ENCODE peak calls at places on chromosomes 6 and 20, in four cellular contexts. L, G, I and T are unnamed samples.

GRCh38 chr20:44834693-44835092 is 24.3 kb upstream of the RIMS4 start:
- DNase-seq in I (no peak), G (no peak), L (no peak), T (no peak)

GRCh38 chr6:68235192-68235812 is 399.8 kb upstream of the ADGRB3 start:
- DNase-seq in G (no peak), L (peak; percentile 41), I (no peak), T (no peak)

GRCh38 chr6:30060634-30060981 is 457 bp upstream of the POLR1H start:
- DNase-seq in I (peak; percentile 13), L (peak; percentile 44), G (no peak), T (peak; percentile 78)

GRCh38 chr20:63457737-63458136 is 14.7 kb downstream of the KCNQ2 start:
- DNase-seq in L (no peak), I (peak; percentile 12), G (no peak), T (no peak)

GRCh38 chr6:158707120-158707519 is 57.3 kb downstream of the SYTL3 start:
- DNase-seq in G (no peak), I (no peak), L (peak; percentile 71), T (peak; percentile 69)

GRCh38 chr20:11716239-11716944 is 201.3 kb upstream of the BTBD3 start:
- DNase-seq in L (peak; percentile 97), G (no peak), I (no peak), T (no peak)

GRCh38 chr20:19712737-19713260 is 45.3 kb upstream of the RIN2 start:
- DNase-seq in L (no peak), I (no peak), G (no peak), T (no peak)

GRCh38 chr6:44250718-44251123 is 3.8 kb downstream of the HSP90AB1 start:
- DNase-seq in I (no peak), G (no peak), L (no peak), T (no peak)

GRCh38 chr20:11426938-11427337 is 490.8 kb upstream of the BTBD3 start:
- DNase-seq in G (no peak), I (no peak), L (peak; percentile 50), T (no peak)

GRCh38 chr6:30818426-30818841 is 65.9 kb upstream of the DDR1 start:
- DNase-seq in L (peak; percentile 93), G (no peak), I (no peak), T (no peak)

GRCh38 chr6:143449731-143450452 is 603 bp downstream of the ADAT2 start:
- DNase-seq in L (peak; percentile 57), G (no peak), I (no peak), T (no peak)

GRCh38 chr6:43282636-43283513 is 15.2 kb upstream of the SLC22A7 start:
- DNase-seq in G (no peak), I (no peak), L (no peak), T (no peak)

GRCh38 chr20:49188101-49188784 is at the start of gene STAU1:
- DNase-seq in G (peak; percentile 88), L (peak; percentile 98), I (peak; percentile 89), T (peak; percentile 96)

GRCh38 chr6:40931927-40932326 is 107.1 kb downstream of the UNC5CL start:
- DNase-seq in G (no peak), I (no peak), L (no peak), T (no peak)

GRCh38 chr20:17570347-17571152 is 675 bp downstream of the DSTN start:
- DNase-seq in I (peak; percentile 24), L (peak; percentile 52), G (no peak), T (no peak)

GRCh38 chr6:79385333-79385732 is 150.9 kb upstream of the HMGN3 start:
- DNase-seq in L (no peak), G (no peak), I (no peak), T (no peak)

GRCh38 chr20:62276448-62276847 is 26.3 kb upstream of the ADRM1 start:
- DNase-seq in I (peak; percentile 22), L (no peak), G (no peak), T (no peak)

GRCh38 chr6:112701201-112701600 is 354.1 kb downstream of the RFPL4B start:
- DNase-seq in L (peak; percentile 41), I (no peak), G (no peak), T (no peak)

GRCh38 chr6:89145962-89146747 is at the start of gene PM20D2:
- DNase-seq in I (peak; percentile 22), G (no peak), L (peak; percentile 19), T (peak; percentile 94)

GRCh38 chr20:3808141-3808479 is 12.0 kb downstream of the CDC25B start:
- DNase-seq in I (peak; percentile 49), L (peak; percentile 63), G (no peak), T (peak; percentile 90)

GRCh38 chr6:2979819-2980464 is 8.6 kb upstream of the SERPINB6 start:
- DNase-seq in I (no peak), G (no peak), L (no peak), T (no peak)

GRCh38 chr20:49699200-49699992 is 14.3 kb downstream of the B4GALT5 start:
- DNase-seq in I (no peak), L (peak; percentile 66), G (no peak), T (no peak)

GRCh38 chr20:16612708-16613107 is 39.5 kb upstream of the KIF16B start:
- DNase-seq in L (no peak), G (no peak), I (no peak), T (no peak)

GRCh38 chr6:134094436-134094835 is 42.0 kb upstream of the SLC2A12 start:
- DNase-seq in L (peak; percentile 46), G (no peak), I (no peak), T (no peak)

GRCh38 chr6:100267002-100267401 is 197.7 kb downstream of the SIM1 start:
- DNase-seq in I (no peak), G (no peak), L (no peak), T (no peak)

GRCh38 chr6:17454316-17455005 is 61.1 kb downstream of the CAP2 start:
- DNase-seq in L (no peak), I (no peak), G (no peak), T (no peak)

GRCh38 chr6:114421219-114421618 is 78.4 kb upstream of the HS3ST5 start:
- DNase-seq in L (no peak), G (no peak), I (no peak), T (no peak)

GRCh38 chr6:7979831-7980230 is 69.2 kb upstream of the TXNDC5 start:
- DNase-seq in L (no peak), I (no peak), G (no peak), T (no peak)

GRCh38 chr20:31841928-31842327 is 3.5 kb downstream of the FOXS1 start:
- DNase-seq in G (no peak), I (no peak), L (peak; percentile 84), T (no peak)

GRCh38 chr20:59268827-59269226 is 31.6 kb upstream of the EDN3 start:
- DNase-seq in G (no peak), L (no peak), I (no peak), T (no peak)

GRCh38 chr6:170094686-170095272 is 196.1 kb downstream of the DLL1 start:
- DNase-seq in L (no peak), G (no peak), I (no peak), T (no peak)